ENCODE peak calls at places on chromosomes 13 and 19, in six cellular contexts. J is OCI-LY7, C is HCT116, F is neural progenitor cell, T is GM23338, O is MM.1S. U is an unnamed sample.

GRCh38 chr13:33087091-33087490 is 70.9 kb downstream of the KL start:
- DNase-seq in J (no peak), O (no peak), C (no peak), T (no peak), F (no peak), U (no peak)

GRCh38 chr19:7373862-7374261 is 25.1 kb downstream of the ARHGEF18 start:
- DNase-seq in F (no peak), O (no peak), C (peak; percentile 62), T (no peak), J (no peak), U (no peak)

GRCh38 chr19:4976412-4977298 is 7.7 kb downstream of the KDM4B start:
- DNase-seq in T (peak; percentile 85), F (peak; percentile 44), C (no peak), J (no peak), O (no peak), U (peak; percentile 47)

GRCh38 chr13:46885018-46885417 is 11.8 kb downstream of the HTR2A start:
- DNase-seq in T (no peak), O (no peak), C (no peak), F (no peak), J (no peak), U (no peak)

GRCh38 chr19:35247526-35248309 is 1.1 kb upstream of the LSR start:
- DNase-seq in O (peak; percentile 87), C (peak; percentile 95), T (peak; percentile 99), F (peak; percentile 98), J (peak; percentile 92), U (no peak)

GRCh38 chr13:113633485-113633873 is 24.5 kb downstream of the ATP4B start:
- DNase-seq in J (no peak), C (no peak), F (no peak), T (no peak), O (no peak), U (no peak)

GRCh38 chr19:53868892-53869804 is 1.5 kb downstream of the MYADM start:
- DNase-seq in C (peak; percentile 61), F (peak; percentile 92), O (no peak), T (peak; percentile 94), J (peak; percentile 46), U (peak; percentile 91)

GRCh38 chr19:1388637-1389026 is 4.9 kb downstream of the NDUFS7 start:
- DNase-seq in C (no peak), F (no peak), T (no peak), O (no peak), J (no peak), U (no peak)

GRCh38 chr19:13096968-13097330 is 5.7 kb downstream of the LYL1 start:
- DNase-seq in O (no peak), T (no peak), C (no peak), J (no peak), F (no peak), U (no peak)

GRCh38 chr19:13097331-13098258 is 5.1 kb downstream of the LYL1 start:
- DNase-seq in C (no peak), J (no peak), T (peak; percentile 40), O (no peak), F (peak; percentile 49), U (no peak)

GRCh38 chr19:13100031-13100588 is 2.5 kb downstream of the LYL1 start:
- DNase-seq in T (no peak), C (no peak), O (no peak), J (peak; percentile 35), F (no peak), U (no peak)

GRCh38 chr19:13099073-13099999 is 3.3 kb downstream of the LYL1 start:
- DNase-seq in F (peak; percentile 65), T (peak; percentile 87), J (peak; percentile 70), O (peak; percentile 73), C (no peak), U (no peak)

DNA sequence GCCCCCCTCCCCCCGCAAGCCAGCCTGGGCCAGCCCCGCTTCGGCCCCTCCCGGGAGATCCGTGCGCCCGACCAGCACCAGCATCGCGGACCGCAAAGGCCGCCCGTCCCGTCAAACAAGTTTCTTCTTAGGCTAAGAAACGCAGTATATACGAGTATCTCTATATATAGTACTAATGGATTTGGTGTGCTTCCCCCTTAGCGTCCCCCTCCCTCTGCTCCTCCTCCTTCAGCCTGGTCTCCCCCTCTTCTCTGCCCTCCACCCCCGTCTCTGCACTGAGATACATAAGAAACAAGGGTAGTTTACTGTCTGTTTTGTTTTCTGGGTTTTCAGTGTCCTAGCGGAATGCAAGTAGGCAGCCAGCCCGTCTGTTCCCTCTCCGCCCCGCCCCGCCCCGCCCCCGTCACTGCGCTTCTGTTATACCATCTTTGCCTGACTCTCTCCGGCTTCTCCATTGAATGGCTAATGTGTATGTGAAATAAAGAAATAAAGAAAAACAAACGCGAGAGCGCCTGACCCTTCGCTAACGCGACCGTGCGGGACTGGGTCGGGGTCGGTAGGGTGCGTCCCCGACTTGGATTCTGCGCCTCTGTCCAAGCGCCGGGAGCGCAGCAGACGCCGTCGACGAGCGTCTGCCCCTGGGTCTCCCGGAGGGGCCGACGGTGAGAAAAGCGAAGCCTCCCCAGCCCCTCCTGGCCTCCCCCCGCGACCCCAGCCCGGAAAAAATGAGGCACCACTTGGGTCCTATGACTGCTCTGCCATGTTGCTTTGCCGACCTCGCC is 4.2 kb downstream of the LYL1 start:
- DNase-seq in C (no peak), O (no peak), F (peak; percentile 42), T (peak; percentile 72), J (no peak), U (no peak)
- TF ChIP-seq EZH2phosphoT487 in C (no peak), O (no peak), F (no peak), T (no peak), J (no peak), U (no peak)

GRCh38 chr13:50167224-50167947 is 152.1 kb downstream of the KCNRG start:
- DNase-seq in F (no peak), C (no peak), T (no peak), J (no peak), O (no peak), U (no peak)

GRCh38 chr13:50171585-50172282 is 156.5 kb downstream of the KCNRG start:
- DNase-seq in C (no peak), T (no peak), J (no peak), F (no peak), O (no peak), U (no peak)

GRCh38 chr13:50168803-50169202 is 153.6 kb downstream of the KCNRG start:
- DNase-seq in T (no peak), C (no peak), O (no peak), F (no peak), J (no peak), U (no peak)

GRCh38 chr13:50167967-50168366 is 152.7 kb downstream of the KCNRG start:
- DNase-seq in J (no peak), T (no peak), O (no peak), F (no peak), C (no peak), U (no peak)

GRCh38 chr13:50170447-50171037 is 155.3 kb downstream of the KCNRG start:
- DNase-seq in F (no peak), C (no peak), J (no peak), T (no peak), O (no peak), U (no peak)
- TF ChIP-seq EZH2phosphoT487 in F (no peak), C (no peak), J (no peak), T (no peak), O (no peak), U (no peak)

DNA sequence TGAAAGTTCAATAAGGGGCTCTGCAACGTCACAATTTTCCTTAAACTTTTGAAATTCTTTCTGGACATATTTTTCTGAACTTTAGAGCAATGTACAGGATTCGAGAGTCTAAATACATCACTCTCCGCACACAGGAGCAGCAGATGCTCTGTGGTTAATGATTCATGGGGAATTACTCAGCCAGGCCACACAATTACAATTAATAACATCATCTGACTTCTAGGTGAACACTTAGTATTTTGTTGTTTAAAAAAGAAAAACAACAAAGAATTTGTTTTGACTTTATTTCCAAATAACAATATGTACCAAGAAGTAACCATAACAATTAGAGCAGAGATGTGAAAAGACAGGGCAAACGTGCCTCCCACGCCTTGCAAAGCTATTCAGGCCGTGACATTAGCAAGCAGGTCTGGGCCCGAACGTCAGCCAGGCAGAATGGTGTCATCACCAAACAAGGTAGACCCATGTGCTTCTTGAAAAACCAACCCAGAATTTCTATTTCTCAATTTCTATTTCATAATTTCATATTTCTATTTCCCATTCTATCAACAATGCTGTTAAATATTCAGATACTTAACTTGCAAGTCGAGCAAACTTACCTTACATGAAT is 236.3 kb downstream of the COL4A1 start:
- DNase-seq in C (no peak), O (no peak), J (no peak), F (no peak), T (no peak), U (no peak)
- TF ChIP-seq EZH2phosphoT487 in C (no peak), O (no peak), J (no peak), F (no peak), T (no peak), U (no peak)

GRCh38 chr13:76397413-76397812 is 488.8 kb downstream of the KCTD12 start:
- DNase-seq in J (no peak), F (no peak), C (no peak), O (peak; percentile 63), T (no peak), U (no peak)

DNA sequence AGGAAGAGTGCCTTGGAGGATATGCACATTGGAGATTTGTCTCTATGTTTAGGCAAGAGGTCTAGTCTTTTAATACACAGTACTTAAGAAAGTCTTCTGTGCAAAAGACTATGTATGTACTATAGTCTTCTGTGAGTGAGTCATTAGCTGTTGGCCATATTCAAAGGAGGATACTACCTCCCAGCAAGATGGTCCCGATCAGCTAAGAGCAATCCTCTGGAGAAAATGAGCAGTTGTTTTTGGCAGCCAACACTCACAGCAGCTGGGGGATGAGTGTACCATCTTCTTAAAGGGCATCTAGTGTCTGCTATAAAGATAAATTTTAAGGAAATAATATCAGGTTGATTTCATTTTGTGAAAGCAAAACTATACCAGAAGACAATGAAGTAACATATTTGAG is 487.8 kb downstream of the KCTD12 start:
- DNase-seq in O (no peak), J (no peak), C (no peak), F (no peak), T (no peak), U (no peak)
- TF ChIP-seq EZH2phosphoT487 in O (no peak), J (no peak), C (no peak), F (no peak), T (no peak), U (no peak)

GRCh38 chr13:27770809-27771208 is 21.5 kb upstream of the GSX1 start:
- DNase-seq in T (peak; percentile 69), J (peak; percentile 57), O (peak; percentile 52), F (peak; percentile 56), C (peak; percentile 31), U (peak; percentile 20)
- TF ChIP-seq EZH2phosphoT487 in T (no peak), J (no peak), O (no peak), F (no peak), C (no peak), U (no peak)

DNA sequence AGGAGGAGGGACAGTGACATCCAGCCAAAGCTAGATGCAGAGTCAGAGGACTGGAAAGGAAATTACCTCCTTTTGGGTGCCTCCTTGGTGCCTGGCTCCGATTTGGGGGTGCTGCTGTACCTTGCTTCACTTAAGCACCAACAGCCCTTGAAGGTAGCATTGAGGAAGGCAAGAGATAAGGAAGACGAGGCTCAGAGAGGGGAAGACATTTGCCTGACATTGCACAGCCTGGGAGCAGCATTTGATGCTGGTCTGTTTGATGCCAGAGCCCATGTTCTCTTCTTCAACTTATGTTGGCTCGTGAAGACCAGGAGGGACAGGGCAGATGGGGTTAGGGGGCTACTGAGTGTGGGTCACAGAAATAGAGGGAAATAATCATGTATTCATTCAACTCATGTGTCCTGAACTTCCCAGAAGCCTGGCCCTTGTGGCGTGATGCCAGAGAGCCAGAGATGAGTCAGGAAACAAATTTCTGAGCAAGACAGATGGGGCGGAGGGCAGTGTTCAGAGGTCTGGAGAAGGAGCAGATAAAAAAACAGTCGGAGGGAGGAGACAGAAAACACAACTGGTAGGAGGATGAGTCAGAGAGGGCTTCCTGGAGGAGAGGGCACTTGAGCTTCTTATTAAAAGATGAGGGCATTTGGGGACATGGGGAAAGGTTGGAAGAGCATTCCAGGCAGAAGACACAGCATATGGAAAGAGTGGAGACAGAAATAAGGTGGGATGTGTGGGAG is 3.0 kb upstream of the C19orf81 start:
- DNase-seq in O (no peak), J (no peak), C (peak; percentile 48), T (no peak), F (no peak), U (no peak)
- TF ChIP-seq EZH2phosphoT487 in O (no peak), J (no peak), C (no peak), T (no peak), F (no peak), U (no peak)